ENCODE peak calls at places on chromosomes 7 and 10, in seven cellular contexts. One of them, this sample, is unnamed. For H3K4me1, the result is how much of the 10 kb centered on the place peaks cover.

GRCh38 chr7:158531661-158532060 is 56.0 kb downstream of the PTPRN2 start:
- DNase-seq in HCT116: no peak
- DNase-seq in HepG2: no peak
- DNase-seq in K562: no peak
- DNase-seq in SK-N-SH: no peak
- DNase-seq in GM12878: no peak
- DNase-seq in GM23338: no peak
- DNase-seq in this sample: no peak

GRCh38 chr10:93076871-93077270 is 3.2 kb downstream of the CYP26A1 start:
- DNase-seq in GM23338: no peak
- DNase-seq in K562: no peak
- DNase-seq in GM12878: no peak
- DNase-seq in HCT116: no peak
- DNase-seq in SK-N-SH: no peak
- DNase-seq in HepG2: no peak
- DNase-seq in this sample: no peak

GRCh38 chr7:35272234-35272633 is 18.3 kb upstream of the TBX20 start:
- DNase-seq in K562: no peak
- DNase-seq in HepG2: no peak
- DNase-seq in GM23338: no peak
- DNase-seq in HCT116: no peak
- DNase-seq in GM12878: no peak
- DNase-seq in SK-N-SH: no peak
- DNase-seq in this sample: no peak

GRCh38 chr7:7956531-7957221 is 11.9 kb upstream of the GLCCI1 start:
- DNase-seq in GM23338: no peak
- DNase-seq in HCT116: no peak
- DNase-seq in HepG2: no peak
- DNase-seq in GM12878: no peak
- DNase-seq in K562: no peak
- DNase-seq in SK-N-SH: no peak
- DNase-seq in this sample: no peak

GRCh38 chr10:16445770-16446469 is 9.1 kb downstream of the PTER start:
- DNase-seq in K562: no peak
- DNase-seq in HepG2: no peak
- DNase-seq in GM12878: no peak
- DNase-seq in GM23338: no peak
- DNase-seq in HCT116: no peak
- DNase-seq in SK-N-SH: no peak
- DNase-seq in this sample: no peak

GRCh38 chr10:1119501-1119900 is 63.3 kb downstream of the WDR37 start:
- DNase-seq in HepG2: no peak
- DNase-seq in GM23338: no peak
- DNase-seq in SK-N-SH: no peak
- DNase-seq in K562: no peak
- DNase-seq in HCT116: no peak
- DNase-seq in GM12878: no peak
- DNase-seq in this sample: no peak

GRCh38 chr10:29119374-29119773 is 169.5 kb upstream of the LYZL1 start:
- DNase-seq in GM12878: no peak
- DNase-seq in SK-N-SH: no peak
- DNase-seq in HepG2: peak
- DNase-seq in K562: peak
- DNase-seq in HCT116: peak
- DNase-seq in GM23338: peak
- DNase-seq in this sample: no peak

GRCh38 chr10:59880976-59881510 is 25.3 kb downstream of the CCDC6 start:
- DNase-seq in GM23338: no peak
- DNase-seq in HCT116: no peak
- DNase-seq in HepG2: no peak
- DNase-seq in SK-N-SH: no peak
- DNase-seq in GM12878: peak
- DNase-seq in K562: peak
- DNase-seq in this sample: no peak

GRCh38 chr7:50304158-50304910 is at the start of gene IKZF1:
- DNase-seq in SK-N-SH: peak
- DNase-seq in GM12878: no peak
- DNase-seq in HCT116: no peak
- DNase-seq in GM23338: peak
- DNase-seq in HepG2: no peak
- DNase-seq in K562: peak
- DNase-seq in this sample: no peak

GRCh38 chr10:114650266-114650665 is 7.8 kb downstream of the ABLIM1 start:
- DNase-seq in K562: no peak
- DNase-seq in SK-N-SH: no peak
- DNase-seq in GM23338: no peak
- DNase-seq in HCT116: no peak
- DNase-seq in GM12878: no peak
- DNase-seq in HepG2: no peak
- DNase-seq in this sample: no peak

GRCh38 chr10:86583983-86584382 is 62.4 kb upstream of the WAPL start:
- DNase-seq in HepG2: peak
- DNase-seq in HCT116: no peak
- DNase-seq in GM23338: peak
- DNase-seq in SK-N-SH: no peak
- DNase-seq in K562: peak
- DNase-seq in GM12878: no peak
- DNase-seq in this sample: no peak

GRCh38 chr10:30510184-30510931 is 76.4 kb downstream of the MAP3K8 start:
- DNase-seq in GM23338: no peak
- DNase-seq in GM12878: no peak
- DNase-seq in HCT116: no peak
- DNase-seq in K562: peak
- DNase-seq in HepG2: no peak
- DNase-seq in SK-N-SH: no peak
- DNase-seq in this sample: no peak

GRCh38 chr7:55075464-55075971 is 56.7 kb downstream of the EGFR start:
- DNase-seq in HCT116: no peak
- DNase-seq in K562: no peak
- DNase-seq in GM23338: no peak
- DNase-seq in HepG2: no peak
- DNase-seq in GM12878: no peak
- DNase-seq in SK-N-SH: no peak
- DNase-seq in this sample: no peak
- TF ChIP-seq POLR2AphosphoS5 in HCT116: no peak
- TF ChIP-seq POLR2AphosphoS5 in K562: no peak
- TF ChIP-seq POLR2AphosphoS5 in GM23338: no peak
- TF ChIP-seq POLR2AphosphoS5 in HepG2: no peak
- TF ChIP-seq POLR2AphosphoS5 in GM12878: no peak
- TF ChIP-seq POLR2AphosphoS5 in SK-N-SH: no peak
- TF ChIP-seq POLR2AphosphoS5 in this sample: no peak

GRCh38 chr10:103666109-103666508 is 172.6 kb downstream of the NEURL1 start:
- DNase-seq in GM23338: peak
- DNase-seq in HCT116: peak
- DNase-seq in GM12878: no peak
- DNase-seq in SK-N-SH: peak
- DNase-seq in K562: peak
- DNase-seq in HepG2: no peak
- DNase-seq in this sample: no peak

GRCh38 chr10:103666751-103667150 is 173.2 kb downstream of the NEURL1 start:
- DNase-seq in GM12878: no peak
- DNase-seq in HCT116: no peak
- DNase-seq in HepG2: no peak
- DNase-seq in SK-N-SH: no peak
- DNase-seq in GM23338: no peak
- DNase-seq in K562: no peak
- DNase-seq in this sample: no peak

GRCh38 chr10:103668351-103669242 is 175.1 kb downstream of the NEURL1 start:
- DNase-seq in GM23338: no peak
- DNase-seq in GM12878: no peak
- DNase-seq in HepG2: no peak
- DNase-seq in K562: peak
- DNase-seq in SK-N-SH: no peak
- DNase-seq in HCT116: no peak
- DNase-seq in this sample: no peak

GRCh38 chr10:103665439-103665838 is 171.9 kb downstream of the NEURL1 start:
- DNase-seq in K562: no peak
- DNase-seq in HCT116: no peak
- DNase-seq in GM23338: no peak
- DNase-seq in GM12878: no peak
- DNase-seq in HepG2: no peak
- DNase-seq in SK-N-SH: no peak
- DNase-seq in this sample: no peak

GRCh38 chr10:103667390-103667789 is 173.9 kb downstream of the NEURL1 start:
- DNase-seq in HepG2: no peak
- DNase-seq in K562: peak
- DNase-seq in SK-N-SH: no peak
- DNase-seq in GM23338: no peak
- DNase-seq in HCT116: no peak
- DNase-seq in GM12878: no peak
- DNase-seq in this sample: no peak
- H3K4me1 ChIP-seq in HepG2: under half
- H3K4me1 ChIP-seq in K562: under half
- H3K4me1 ChIP-seq in SK-N-SH: under half
- H3K4me1 ChIP-seq in GM23338: under half
- H3K4me1 ChIP-seq in HCT116: under half
- H3K4me1 ChIP-seq in GM12878: under half
- H3K4me1 ChIP-seq in this sample: under half

GRCh38 chr7:150780249-150780648 is 19.9 kb downstream of the TMEM176B start:
- DNase-seq in GM23338: no peak
- DNase-seq in K562: peak
- DNase-seq in HepG2: no peak
- DNase-seq in GM12878: no peak
- DNase-seq in SK-N-SH: no peak
- DNase-seq in HCT116: no peak
- DNase-seq in this sample: no peak

GRCh38 chr7:150781961-150782360 is 18.2 kb downstream of the TMEM176B start:
- DNase-seq in HepG2: no peak
- DNase-seq in HCT116: no peak
- DNase-seq in GM12878: no peak
- DNase-seq in K562: no peak
- DNase-seq in SK-N-SH: no peak
- DNase-seq in GM23338: no peak
- DNase-seq in this sample: no peak

GRCh38 chr7:150778014-150778737 is 22.0 kb downstream of the TMEM176B start:
- DNase-seq in SK-N-SH: no peak
- DNase-seq in HCT116: peak
- DNase-seq in HepG2: peak
- DNase-seq in K562: peak
- DNase-seq in GM12878: no peak
- DNase-seq in GM23338: peak
- DNase-seq in this sample: no peak

GRCh38 chr7:150778738-150779301 is 21.3 kb downstream of the TMEM176B start:
- DNase-seq in SK-N-SH: peak
- DNase-seq in HepG2: peak
- DNase-seq in GM12878: no peak
- DNase-seq in K562: peak
- DNase-seq in GM23338: peak
- DNase-seq in HCT116: peak
- DNase-seq in this sample: peak

DNA sequence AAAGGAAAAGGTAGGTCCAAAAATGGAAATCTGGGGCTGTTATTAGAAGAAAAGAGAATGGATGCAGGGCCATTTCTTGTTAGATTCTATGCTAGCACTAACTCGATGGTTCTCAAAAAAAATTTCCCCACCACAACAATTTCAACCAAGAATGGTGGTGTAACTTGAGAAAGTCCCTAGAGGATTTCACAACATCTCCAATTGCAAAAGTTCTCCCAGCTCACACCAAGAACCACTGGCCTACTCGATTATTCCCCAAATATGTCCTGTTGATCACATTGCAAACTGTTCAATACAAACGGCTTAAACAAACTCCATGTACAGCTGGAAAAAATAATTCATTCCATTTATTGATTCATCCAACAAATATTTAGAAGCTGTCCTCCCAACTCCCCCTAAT is 19.1 kb downstream of the TMEM176B start:
- DNase-seq in SK-N-SH: no peak
- DNase-seq in HepG2: no peak
- DNase-seq in GM23338: no peak
- DNase-seq in K562: no peak
- DNase-seq in HCT116: no peak
- DNase-seq in GM12878: no peak
- DNase-seq in this sample: no peak
- TF ChIP-seq REST in SK-N-SH: no peak
- TF ChIP-seq REST in HepG2: no peak
- TF ChIP-seq REST in GM23338: no peak
- TF ChIP-seq REST in K562: no peak
- TF ChIP-seq REST in HCT116: no peak
- TF ChIP-seq REST in GM12878: no peak
- TF ChIP-seq REST in this sample: no peak

GRCh38 chr7:33722383-33723096 is 182.8 kb upstream of the BMPER start:
- DNase-seq in HCT116: peak
- DNase-seq in K562: no peak
- DNase-seq in GM12878: no peak
- DNase-seq in HepG2: peak
- DNase-seq in SK-N-SH: peak
- DNase-seq in GM23338: no peak
- DNase-seq in this sample: no peak
- TF ChIP-seq POLR2AphosphoS5 in HCT116: no peak
- TF ChIP-seq POLR2AphosphoS5 in K562: no peak
- TF ChIP-seq POLR2AphosphoS5 in GM12878: no peak
- TF ChIP-seq POLR2AphosphoS5 in HepG2: no peak
- TF ChIP-seq POLR2AphosphoS5 in SK-N-SH: peak
- TF ChIP-seq POLR2AphosphoS5 in GM23338: no peak
- TF ChIP-seq POLR2AphosphoS5 in this sample: no peak

DNA sequence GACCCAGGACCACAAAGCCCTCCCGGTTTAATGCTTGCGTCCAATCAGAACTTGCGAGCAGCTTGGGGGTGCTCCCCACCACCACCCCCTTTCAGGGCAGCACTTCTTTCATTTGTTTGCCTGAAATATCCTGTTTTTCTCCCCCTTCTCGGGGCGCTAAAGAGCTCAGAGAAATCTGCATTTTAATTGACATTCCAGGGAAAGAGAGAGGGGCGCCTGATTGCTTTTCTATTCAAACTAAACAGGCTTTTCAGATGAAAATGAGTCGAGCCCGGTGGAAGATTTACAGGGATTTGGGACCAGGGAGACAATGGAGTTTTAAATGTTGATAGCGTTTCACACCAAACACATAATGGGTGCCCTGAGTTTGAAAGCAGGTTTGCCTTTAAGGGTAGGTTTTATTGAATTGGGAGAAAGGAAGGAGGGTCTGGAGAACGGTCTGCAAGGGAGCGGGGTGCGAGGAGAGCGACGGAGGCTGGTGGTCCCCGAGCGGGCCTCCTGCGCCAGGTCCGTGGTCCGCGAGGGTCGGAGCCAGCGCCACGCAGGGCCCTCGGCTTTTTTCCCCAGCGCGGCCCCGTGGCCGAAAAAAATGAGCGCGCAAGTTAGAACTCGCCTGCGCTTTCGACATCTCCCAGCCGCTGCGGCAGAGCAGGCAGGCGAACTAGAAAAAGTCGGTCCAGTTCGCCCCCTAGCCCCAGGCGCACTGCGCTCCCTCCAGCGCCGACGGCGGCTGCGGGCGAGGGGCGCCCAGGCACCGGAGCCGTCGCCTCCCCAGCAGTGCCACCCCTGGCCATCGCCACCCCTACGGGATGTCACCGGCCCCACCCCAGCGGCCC is 1.4 kb downstream of the FGFR2 start:
- DNase-seq in GM12878: no peak
- DNase-seq in SK-N-SH: no peak
- DNase-seq in K562: no peak
- DNase-seq in HCT116: no peak
- DNase-seq in GM23338: peak
- DNase-seq in HepG2: no peak
- DNase-seq in this sample: no peak
- H3K4me1 ChIP-seq in GM12878: under half
- H3K4me1 ChIP-seq in SK-N-SH: under half
- H3K4me1 ChIP-seq in K562: under half
- H3K4me1 ChIP-seq in HCT116: under half
- H3K4me1 ChIP-seq in GM23338: half or more
- H3K4me1 ChIP-seq in HepG2: under half
- H3K4me1 ChIP-seq in this sample: under half

GRCh38 chr7:130560972-130561371 is 69.1 kb downstream of the MEST start:
- DNase-seq in HCT116: peak
- DNase-seq in HepG2: peak
- DNase-seq in GM12878: peak
- DNase-seq in GM23338: peak
- DNase-seq in SK-N-SH: no peak
- DNase-seq in K562: peak
- DNase-seq in this sample: peak
- TF ChIP-seq REST in HCT116: no peak
- TF ChIP-seq REST in HepG2: no peak
- TF ChIP-seq REST in GM12878: no peak
- TF ChIP-seq REST in GM23338: no peak
- TF ChIP-seq REST in SK-N-SH: no peak
- TF ChIP-seq REST in K562: no peak
- TF ChIP-seq REST in this sample: no peak